ENCODE peak calls at places on chromosomes 4 and X, in five cellular contexts. Q is IMR-90, F is neuronal stem cell, C is mesenchymal stem cell, W is H1. U is an unnamed sample.

GRCh38 chrX:70134116-70134477 is 850 bp downstream of the IGBP1 start:
- DNase-seq in Q (peak), F (peak), W (no peak), C (peak), U (no peak)

GRCh38 chr4:108149588-108150380 is 18.9 kb downstream of the LEF1 start:
- DNase-seq in F (no peak), Q (no peak), W (no peak), C (no peak), U (no peak)

GRCh38 chrX:149830192-149830873 is 48.6 kb downstream of the MAGEA9 start:
- DNase-seq in F (peak), Q (peak), C (peak), W (no peak), U (peak)

GRCh38 chrX:41468647-41469323 is 21.6 kb downstream of the NYX start:
- DNase-seq in Q (peak), F (no peak), W (no peak), C (peak), U (no peak)

GRCh38 chrX:2677764-2678163 is 13.3 kb upstream of the CD99 start:
- DNase-seq in Q (peak), W (no peak), F (no peak), C (peak), U (peak)

GRCh38 chr4:111400736-111401135 is 744.5 kb upstream of the FAM241A start:
- DNase-seq in F (no peak), W (no peak), C (peak), Q (peak), U (no peak)

GRCh38 chrX:7170903-7171302 is 22.9 kb upstream of the PUDP start:
- DNase-seq in C (peak), Q (no peak), W (no peak), F (no peak), U (peak)

GRCh38 chr4:146976145-146976544 is 30.5 kb upstream of the TTC29 start:
- DNase-seq in C (no peak), Q (no peak), W (no peak), F (no peak), U (no peak)

GRCh38 chr4:61462451-61463326 is 262.6 kb downstream of the ADGRL3 start:
- DNase-seq in C (peak), Q (peak), W (no peak), F (no peak), U (no peak)

GRCh38 chr4:94112644-94113043 is 95.0 kb upstream of the SMARCAD1 start:
- DNase-seq in C (no peak), Q (no peak), W (no peak), F (no peak), U (no peak)

GRCh38 chrX:38987135-38987780 is 186.0 kb downstream of the MID1IP1 start:
- DNase-seq in F (no peak), Q (peak), C (no peak), W (no peak), U (no peak)

GRCh38 chr4:56424697-56425514 is 10.5 kb downstream of the PPAT start:
- DNase-seq in C (peak), Q (peak), F (no peak), W (no peak), U (no peak)

GRCh38 chr4:7988437-7988836 is 48.8 kb upstream of the AFAP1 start:
- DNase-seq in W (no peak), F (no peak), C (peak), Q (peak), U (no peak)

GRCh38 chr4:102849579-102850104 is 19.1 kb upstream of the CISD2 start:
- DNase-seq in C (no peak), Q (no peak), W (no peak), F (no peak), U (no peak)
- H3K18ac ChIP-seq in C (no peak), Q (no peak), W (no peak), F (no peak), U (no peak)

DNA sequence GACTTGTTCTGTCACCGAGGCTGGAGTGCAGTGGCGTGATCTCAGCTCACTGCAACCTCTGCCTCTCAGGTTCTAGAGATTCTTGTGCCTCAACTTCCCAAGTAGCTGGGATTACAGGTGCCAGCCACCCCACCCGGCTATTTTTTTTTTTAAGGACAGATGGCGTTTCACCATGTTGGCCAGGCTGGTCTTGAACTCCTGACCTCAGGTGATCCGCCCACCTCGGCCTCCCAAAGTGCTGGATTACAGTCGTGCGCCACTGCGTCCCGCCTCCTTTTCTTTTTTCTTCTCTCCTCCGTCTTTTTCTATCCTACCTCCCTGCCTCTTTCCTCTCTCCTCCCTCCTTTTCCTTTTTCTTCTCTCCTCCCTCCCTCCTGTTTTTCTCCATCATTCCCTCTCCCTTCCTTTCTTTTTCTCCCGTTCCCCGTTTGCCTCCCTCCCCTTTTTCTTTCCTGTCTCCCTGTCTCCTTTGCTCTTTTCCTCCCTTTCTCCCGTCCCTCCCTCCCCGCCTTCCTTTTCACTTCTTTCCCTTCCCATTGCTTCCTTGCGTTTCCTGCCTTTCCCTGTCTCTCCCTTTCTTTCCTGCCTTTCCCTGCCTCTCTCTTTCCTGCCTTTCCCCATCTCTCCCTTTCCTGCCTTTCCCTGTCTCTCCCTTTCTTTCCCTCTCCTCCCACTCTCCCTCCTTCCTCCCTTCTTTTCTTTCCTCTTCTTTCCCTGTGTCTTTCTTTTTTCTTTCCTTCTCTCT is 2.1 kb upstream of the SLC25A6 start:
- DNase-seq in Q (no peak), F (no peak), W (no peak), C (no peak), U (no peak)
- H3K4ac ChIP-seq in Q (no peak), F (no peak), W (no peak), C (no peak), U (no peak)

GRCh38 chr4:25291158-25291733 is 21.3 kb upstream of the ZCCHC4 start:
- DNase-seq in F (no peak), Q (no peak), W (no peak), C (no peak), U (no peak)

GRCh38 chr4:25290490-25291067 is 22.0 kb upstream of the ZCCHC4 start:
- DNase-seq in Q (no peak), W (no peak), F (no peak), C (no peak), U (no peak)
- H4K8ac ChIP-seq in Q (no peak), W (no peak), F (no peak), C (no peak), U (no peak)

GRCh38 chrX:48521353-48522243 is at the start of gene EBP:
- DNase-seq in W (peak), F (peak), Q (peak), C (peak), U (peak)
- H3K18ac ChIP-seq in W (peak), F (peak), Q (no peak), C (no peak), U (no peak)

U was measured in H9.